ENCODE peak calls at places on chromosomes 4 and X, in six cellular contexts. One of them, this sample, is unnamed.

GRCh38 chr4:138175337-138175794 is 66.8 kb downstream of the SLC7A11 start:
- DNase-seq in A549: no peak
- DNase-seq in GM12878: no peak
- DNase-seq in K562: no peak
- DNase-seq in endothelial cell of umbilical vein: peak
- DNase-seq in HepG2: no peak
- DNase-seq in this sample: no peak

GRCh38 chr4:98338761-98339438 is 77.7 kb downstream of the RAP1GDS1 start:
- DNase-seq in A549: no peak
- DNase-seq in GM12878: no peak
- DNase-seq in K562: no peak
- DNase-seq in endothelial cell of umbilical vein: no peak
- DNase-seq in HepG2: no peak
- DNase-seq in this sample: no peak

GRCh38 chr4:119731146-119731742 is 102.6 kb upstream of the PDE5A start:
- DNase-seq in A549: no peak
- DNase-seq in GM12878: no peak
- DNase-seq in K562: no peak
- DNase-seq in endothelial cell of umbilical vein: no peak
- DNase-seq in HepG2: no peak
- DNase-seq in this sample: no peak

GRCh38 chr4:128635141-128635911 is 174.2 kb upstream of the JADE1 start:
- DNase-seq in A549: peak
- DNase-seq in GM12878: no peak
- DNase-seq in K562: peak
- DNase-seq in endothelial cell of umbilical vein: no peak
- DNase-seq in HepG2: peak
- DNase-seq in this sample: no peak

GRCh38 chrX:24231169-24231568 is 81.6 kb downstream of the ZFX start:
- DNase-seq in A549: peak
- DNase-seq in GM12878: no peak
- DNase-seq in K562: peak
- DNase-seq in endothelial cell of umbilical vein: peak
- DNase-seq in HepG2: no peak
- DNase-seq in this sample: peak

GRCh38 chr4:62402088-62402806 is 1202.1 kb downstream of the ADGRL3 start:
- DNase-seq in A549: no peak
- DNase-seq in GM12878: no peak
- DNase-seq in K562: no peak
- DNase-seq in endothelial cell of umbilical vein: no peak
- DNase-seq in HepG2: no peak
- DNase-seq in this sample: no peak

GRCh38 chrX:47651043-47651905 is 911 bp upstream of the ELK1 start:
- DNase-seq in A549: no peak
- DNase-seq in GM12878: no peak
- DNase-seq in K562: no peak
- DNase-seq in endothelial cell of umbilical vein: no peak
- DNase-seq in HepG2: no peak
- DNase-seq in this sample: no peak

GRCh38 chr4:144650311-144650820 is 4.4 kb downstream of the HHIP start:
- DNase-seq in A549: no peak
- DNase-seq in GM12878: no peak
- DNase-seq in K562: no peak
- DNase-seq in endothelial cell of umbilical vein: peak
- DNase-seq in HepG2: no peak
- DNase-seq in this sample: no peak

GRCh38 chr4:100054071-100054470 is 104.0 kb upstream of the H2AZ1 start:
- DNase-seq in A549: no peak
- DNase-seq in GM12878: no peak
- DNase-seq in K562: no peak
- DNase-seq in endothelial cell of umbilical vein: no peak
- DNase-seq in HepG2: no peak
- DNase-seq in this sample: no peak

GRCh38 chr4:145709336-145709735 is 29.4 kb downstream of the C4orf51 start:
- DNase-seq in A549: no peak
- DNase-seq in GM12878: no peak
- DNase-seq in K562: no peak
- DNase-seq in endothelial cell of umbilical vein: no peak
- DNase-seq in HepG2: no peak
- DNase-seq in this sample: no peak

GRCh38 chr4:186193851-186194250 is 2.5 kb downstream of the CYP4V2 start:
- DNase-seq in A549: no peak
- DNase-seq in GM12878: no peak
- DNase-seq in K562: no peak
- DNase-seq in endothelial cell of umbilical vein: no peak
- DNase-seq in HepG2: no peak
- DNase-seq in this sample: no peak

GRCh38 chrX:80792205-80792604 is 17.5 kb downstream of the BRWD3 start:
- DNase-seq in A549: no peak
- DNase-seq in GM12878: no peak
- DNase-seq in K562: no peak
- DNase-seq in endothelial cell of umbilical vein: no peak
- DNase-seq in HepG2: no peak
- DNase-seq in this sample: peak

GRCh38 chr4:69907151-69907550 is 23.7 kb upstream of the CSN1S1 start:
- DNase-seq in A549: no peak
- DNase-seq in GM12878: no peak
- DNase-seq in K562: no peak
- DNase-seq in endothelial cell of umbilical vein: no peak
- DNase-seq in HepG2: no peak
- DNase-seq in this sample: no peak

GRCh38 chrX:152817082-152817744 is 13.3 kb downstream of the CETN2 start:
- DNase-seq in A549: no peak
- DNase-seq in GM12878: no peak
- DNase-seq in K562: peak
- DNase-seq in endothelial cell of umbilical vein: peak
- DNase-seq in HepG2: no peak
- DNase-seq in this sample: peak
- TF ChIP-seq CTCF in A549: peak
- TF ChIP-seq CTCF in GM12878: peak
- TF ChIP-seq CTCF in K562: peak
- TF ChIP-seq CTCF in endothelial cell of umbilical vein: peak
- TF ChIP-seq CTCF in HepG2: peak
- TF ChIP-seq CTCF in this sample: peak

GRCh38 chr4:41723286-41723685 is 25.2 kb downstream of the PHOX2B start:
- DNase-seq in A549: no peak
- DNase-seq in GM12878: no peak
- DNase-seq in K562: no peak
- DNase-seq in endothelial cell of umbilical vein: no peak
- DNase-seq in HepG2: no peak
- DNase-seq in this sample: no peak

GRCh38 chr4:41727861-41728570 is 20.5 kb downstream of the PHOX2B start:
- DNase-seq in A549: no peak
- DNase-seq in GM12878: no peak
- DNase-seq in K562: no peak
- DNase-seq in endothelial cell of umbilical vein: no peak
- DNase-seq in HepG2: no peak
- DNase-seq in this sample: no peak

GRCh38 chr4:41728571-41728908 is 20.0 kb downstream of the PHOX2B start:
- DNase-seq in A549: no peak
- DNase-seq in GM12878: no peak
- DNase-seq in K562: no peak
- DNase-seq in endothelial cell of umbilical vein: no peak
- DNase-seq in HepG2: no peak
- DNase-seq in this sample: no peak

GRCh38 chr4:41722171-41722570 is 26.4 kb downstream of the PHOX2B start:
- DNase-seq in A549: no peak
- DNase-seq in GM12878: no peak
- DNase-seq in K562: no peak
- DNase-seq in endothelial cell of umbilical vein: no peak
- DNase-seq in HepG2: no peak
- DNase-seq in this sample: no peak

DNA sequence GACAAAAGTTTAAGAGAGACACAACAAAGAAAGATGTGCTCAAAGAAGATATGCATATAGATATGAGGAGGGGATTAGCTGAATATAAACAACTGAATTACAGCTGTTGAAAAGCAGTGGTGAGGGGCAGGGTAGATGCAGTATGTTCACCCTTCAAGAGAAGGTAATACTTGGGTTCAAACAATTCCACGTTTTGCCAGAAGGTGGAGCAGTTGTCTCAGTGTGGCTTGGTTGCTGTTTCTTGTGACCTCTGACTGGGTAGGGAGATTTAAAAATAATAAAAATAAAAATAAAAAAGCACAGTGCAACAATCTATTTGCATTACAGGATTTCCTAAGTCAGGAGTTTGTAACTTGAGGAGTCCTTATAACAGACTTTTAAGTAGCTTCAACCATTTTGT is 23.3 kb downstream of the PHOX2B start:
- DNase-seq in A549: no peak
- DNase-seq in GM12878: no peak
- DNase-seq in K562: peak
- DNase-seq in endothelial cell of umbilical vein: no peak
- DNase-seq in HepG2: no peak
- DNase-seq in this sample: peak
- TF ChIP-seq MYC in A549: no peak
- TF ChIP-seq MYC in GM12878: no peak
- TF ChIP-seq MYC in K562: no peak
- TF ChIP-seq MYC in endothelial cell of umbilical vein: no peak
- TF ChIP-seq MYC in HepG2: no peak
- TF ChIP-seq MYC in this sample: no peak

DNA sequence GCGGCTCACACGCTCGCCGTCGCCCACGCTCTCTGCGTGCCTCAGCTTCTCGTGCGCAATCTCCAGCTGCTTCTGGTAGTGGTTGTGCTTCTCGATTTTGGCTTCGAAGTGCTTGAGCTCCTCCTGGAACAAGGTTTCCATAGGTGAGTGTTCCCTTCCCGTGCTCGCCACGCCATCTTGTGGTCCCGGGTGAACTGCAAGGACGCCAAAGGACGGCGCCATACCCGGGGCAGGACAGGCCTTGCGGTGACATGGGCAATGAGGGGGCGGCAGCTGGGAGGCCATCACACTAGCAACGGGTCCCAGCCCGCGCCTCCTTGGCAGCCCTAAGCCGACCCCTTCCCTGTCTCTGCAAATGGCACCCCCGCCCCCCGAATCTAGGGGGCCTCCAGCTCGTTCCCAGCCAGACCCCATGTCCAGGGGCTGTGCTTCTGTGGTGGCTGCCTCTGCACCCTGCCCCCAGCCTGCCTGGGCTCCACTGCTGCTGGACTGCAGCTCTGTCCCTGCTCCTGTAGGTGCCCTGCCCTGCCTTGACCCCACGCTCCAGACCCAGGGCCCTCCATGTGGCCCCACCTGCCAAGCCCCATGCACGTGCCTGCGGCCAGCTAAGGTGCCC is 17.3 kb downstream of the LRPAP1 start:
- DNase-seq in A549: no peak
- DNase-seq in GM12878: no peak
- DNase-seq in K562: no peak
- DNase-seq in endothelial cell of umbilical vein: no peak
- DNase-seq in HepG2: no peak
- DNase-seq in this sample: no peak
- TF ChIP-seq CTCF in A549: peak
- TF ChIP-seq CTCF in GM12878: no peak
- TF ChIP-seq CTCF in K562: no peak
- TF ChIP-seq CTCF in endothelial cell of umbilical vein: peak
- TF ChIP-seq CTCF in HepG2: peak
- TF ChIP-seq CTCF in this sample: peak

GRCh38 chr4:140106277-140106842 is 47.6 kb downstream of the MAML3 start:
- DNase-seq in A549: no peak
- DNase-seq in GM12878: no peak
- DNase-seq in K562: no peak
- DNase-seq in endothelial cell of umbilical vein: no peak
- DNase-seq in HepG2: no peak
- DNase-seq in this sample: no peak

GRCh38 chr4:140108243-140108642 is 45.7 kb downstream of the MAML3 start:
- DNase-seq in A549: no peak
- DNase-seq in GM12878: no peak
- DNase-seq in K562: no peak
- DNase-seq in endothelial cell of umbilical vein: no peak
- DNase-seq in HepG2: no peak
- DNase-seq in this sample: no peak

GRCh38 chr4:140110542-140110941 is 43.4 kb downstream of the MAML3 start:
- DNase-seq in A549: no peak
- DNase-seq in GM12878: no peak
- DNase-seq in K562: no peak
- DNase-seq in endothelial cell of umbilical vein: no peak
- DNase-seq in HepG2: no peak
- DNase-seq in this sample: no peak

GRCh38 chr4:140109626-140110213 is 44.3 kb downstream of the MAML3 start:
- DNase-seq in A549: no peak
- DNase-seq in GM12878: no peak
- DNase-seq in K562: no peak
- DNase-seq in endothelial cell of umbilical vein: no peak
- DNase-seq in HepG2: no peak
- DNase-seq in this sample: no peak

GRCh38 chr4:140108713-140109230 is 45.2 kb downstream of the MAML3 start:
- DNase-seq in A549: no peak
- DNase-seq in GM12878: no peak
- DNase-seq in K562: no peak
- DNase-seq in endothelial cell of umbilical vein: no peak
- DNase-seq in HepG2: no peak
- DNase-seq in this sample: no peak
- TF ChIP-seq MYC in A549: no peak
- TF ChIP-seq MYC in GM12878: no peak
- TF ChIP-seq MYC in K562: no peak
- TF ChIP-seq MYC in endothelial cell of umbilical vein: no peak
- TF ChIP-seq MYC in HepG2: no peak
- TF ChIP-seq MYC in this sample: no peak

GRCh38 chr4:14668296-14668695 is 334.0 kb upstream of the CPEB2 start:
- DNase-seq in A549: no peak
- DNase-seq in GM12878: no peak
- DNase-seq in K562: no peak
- DNase-seq in endothelial cell of umbilical vein: no peak
- DNase-seq in HepG2: no peak
- DNase-seq in this sample: no peak

GRCh38 chr4:14669418-14669817 is 332.9 kb upstream of the CPEB2 start:
- DNase-seq in A549: no peak
- DNase-seq in GM12878: no peak
- DNase-seq in K562: no peak
- DNase-seq in endothelial cell of umbilical vein: no peak
- DNase-seq in HepG2: no peak
- DNase-seq in this sample: no peak

GRCh38 chr4:14667624-14668295 is 334.5 kb upstream of the CPEB2 start:
- DNase-seq in A549: no peak
- DNase-seq in GM12878: no peak
- DNase-seq in K562: no peak
- DNase-seq in endothelial cell of umbilical vein: no peak
- DNase-seq in HepG2: no peak
- DNase-seq in this sample: no peak
- TF ChIP-seq CTCF in A549: no peak
- TF ChIP-seq CTCF in GM12878: no peak
- TF ChIP-seq CTCF in K562: no peak
- TF ChIP-seq CTCF in endothelial cell of umbilical vein: no peak
- TF ChIP-seq CTCF in HepG2: no peak
- TF ChIP-seq CTCF in this sample: no peak

DNA sequence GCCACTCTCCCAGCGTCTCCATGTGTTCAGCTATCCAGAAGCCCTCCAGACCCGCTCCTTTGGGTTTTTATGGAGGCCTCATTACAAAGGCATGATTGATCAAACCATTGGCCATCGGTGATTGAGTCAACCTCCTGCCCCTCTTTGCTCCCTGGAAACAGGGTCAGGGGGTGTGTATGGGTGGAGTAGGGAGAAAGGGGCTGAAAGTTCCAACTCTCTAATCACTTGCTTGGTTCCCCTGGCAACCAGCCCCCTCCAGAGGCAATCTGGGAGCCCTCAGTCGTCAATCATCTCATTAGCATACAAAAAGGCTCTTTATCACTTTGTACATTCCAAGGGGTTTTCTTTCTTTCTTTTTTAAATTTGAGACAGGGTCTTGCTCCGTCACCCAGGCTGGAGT is 2.3 kb downstream of the TRIM2 start:
- DNase-seq in A549: no peak
- DNase-seq in GM12878: no peak
- DNase-seq in K562: no peak
- DNase-seq in endothelial cell of umbilical vein: no peak
- DNase-seq in HepG2: no peak
- DNase-seq in this sample: no peak
- TF ChIP-seq MYC in A549: no peak
- TF ChIP-seq MYC in GM12878: no peak
- TF ChIP-seq MYC in K562: no peak
- TF ChIP-seq MYC in endothelial cell of umbilical vein: no peak
- TF ChIP-seq MYC in HepG2: no peak
- TF ChIP-seq MYC in this sample: no peak